ENCODE peak calls at places on chromosomes 16 and 17, in six cellular contexts. R is H9, X is left lung, G is neuronal stem cell, S is lung, K is heart left ventricle. W is an unnamed sample.

GRCh38 chr17:67531291-67531690 is 154.2 kb downstream of the PITPNC1 start:
- DNase-seq in R (peak), X (no peak), G (no peak), S (no peak), K (no peak), W (no peak)

GRCh38 chr17:7014995-7015586 is 2.7 kb downstream of the RNASEK start:
- DNase-seq in R (no peak), X (no peak), G (no peak), S (no peak), K (no peak), W (no peak)

GRCh38 chr17:2055494-2056220 is 754 bp downstream of the HIC1 start:
- DNase-seq in R (no peak), X (no peak), G (no peak), S (no peak), K (peak), W (no peak)

GRCh38 chr16:25176136-25176535 is 40.6 kb upstream of the AQP8 start:
- DNase-seq in R (no peak), X (no peak), G (no peak), S (no peak), K (no peak), W (no peak)

GRCh38 chr16:25018972-25019617 is 3.9 kb upstream of the ARHGAP17 start:
- DNase-seq in R (no peak), X (no peak), G (no peak), S (no peak), K (no peak), W (no peak)

GRCh38 chr17:36674278-36674650 is 72.9 kb downstream of the MRM1 start:
- DNase-seq in R (no peak), X (no peak), G (no peak), S (no peak), K (no peak), W (no peak)

GRCh38 chr16:69712277-69712676 is 14.1 kb downstream of the NQO1 start:
- DNase-seq in R (no peak), X (no peak), G (no peak), S (no peak), K (no peak), W (no peak)

GRCh38 chr17:68820825-68821481 is 134.2 kb downstream of the ABCA8 start:
- DNase-seq in R (no peak), X (no peak), G (no peak), S (no peak), K (no peak), W (no peak)

GRCh38 chr17:27741361-27741861 is 58.9 kb downstream of the NOS2 start:
- DNase-seq in R (peak), X (no peak), G (no peak), S (no peak), K (no peak), W (no peak)

GRCh38 chr16:23640669-23640958 is 496 bp downstream of the PALB2 start:
- DNase-seq in R (no peak), X (no peak), G (no peak), S (no peak), K (no peak), W (no peak)

GRCh38 chr16:77786448-77786847 is 1.9 kb upstream of the VAT1L start:
- DNase-seq in R (no peak), X (no peak), G (no peak), S (no peak), K (no peak), W (no peak)

GRCh38 chr17:79909121-79909520 is 69.9 kb upstream of the CBX4 start:
- DNase-seq in R (no peak), X (no peak), G (no peak), S (no peak), K (no peak), W (no peak)

GRCh38 chr17:7839890-7840260 is 5.9 kb downstream of the KDM6B start:
- DNase-seq in R (no peak), X (no peak), G (no peak), S (no peak), K (no peak), W (no peak)

GRCh38 chr16:19875900-19876299 is 8.7 kb downstream of the GPRC5B start:
- DNase-seq in R (no peak), X (no peak), G (no peak), S (no peak), K (no peak), W (no peak)

GRCh38 chr17:5513610-5514009 is 27.2 kb downstream of the MIS12 start:
- DNase-seq in R (no peak), X (no peak), G (no peak), S (no peak), K (no peak), W (no peak)

GRCh38 chr16:75627856-75628255 is 4.8 kb upstream of the ADAT1 start:
- DNase-seq in R (no peak), X (no peak), G (no peak), S (no peak), K (no peak), W (no peak)

GRCh38 chr17:8447816-8448215 is 12.1 kb downstream of the NDEL1 start:
- DNase-seq in R (peak), X (no peak), G (no peak), S (no peak), K (no peak), W (no peak)

GRCh38 chr17:31433811-31434210 is 42.3 kb downstream of the RAB11FIP4 start:
- DNase-seq in R (no peak), X (no peak), G (no peak), S (no peak), K (no peak), W (no peak)

GRCh38 chr16:88569985-88570690 is at the start of gene ZC3H18:
- DNase-seq in R (peak), X (peak), G (peak), S (peak), K (peak), W (peak)

GRCh38 chr16:86196687-86197391 is 297.9 kb downstream of the IRF8 start:
- DNase-seq in R (no peak), X (no peak), G (no peak), S (no peak), K (no peak), W (no peak)

GRCh38 chr17:40846515-40847155 is 20.4 kb downstream of the KRT12 start:
- DNase-seq in R (no peak), X (no peak), G (no peak), S (no peak), K (no peak), W (no peak)

GRCh38 chr17:72411124-72411563 is 290.3 kb downstream of the SOX9 start:
- DNase-seq in R (no peak), X (no peak), G (no peak), S (no peak), K (no peak), W (peak)

GRCh38 chr17:47267354-47267828 is 13.8 kb downstream of the ITGB3 start:
- DNase-seq in R (no peak), X (no peak), G (no peak), S (no peak), K (no peak), W (no peak)

GRCh38 chr16:56352351-56353053 is 72.8 kb downstream of the AMFR start:
- DNase-seq in R (peak), X (peak), G (no peak), S (no peak), K (peak), W (no peak)

DNA sequence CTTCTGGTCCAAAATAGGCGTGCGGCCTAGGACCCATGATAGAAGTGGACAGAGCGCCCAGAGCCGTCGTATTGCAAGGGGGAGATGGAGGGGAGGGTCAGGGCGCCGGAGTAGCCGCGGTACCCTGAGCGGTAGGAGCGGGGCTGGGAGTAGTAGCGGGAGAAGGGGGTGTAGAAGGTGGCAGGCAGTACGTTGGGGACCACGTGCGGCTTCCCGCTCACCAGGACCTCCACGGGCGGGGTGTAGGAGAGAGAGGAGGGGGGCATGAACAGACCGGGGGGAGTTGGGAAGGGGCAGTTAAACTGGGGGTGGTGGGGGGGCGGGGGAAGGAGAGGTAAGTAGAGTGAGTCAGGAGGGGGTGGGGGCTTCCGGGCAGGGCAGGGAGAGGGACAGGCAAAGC is 16.9 kb downstream of the ST6GALNAC2 start:
- DNase-seq in R (peak), X (no peak), G (no peak), S (no peak), K (no peak), W (no peak)
- H3K27ac ChIP-seq in R (no peak), X (no peak), G (no peak), S (no peak), K (no peak), W (no peak)

GRCh38 chr16:12659871-12660270 is 143.8 kb downstream of the CPPED1 start:
- DNase-seq in R (no peak), X (no peak), G (no peak), S (no peak), K (no peak), W (no peak)

GRCh38 chr16:12664334-12664733 is 139.4 kb downstream of the CPPED1 start:
- DNase-seq in R (no peak), X (no peak), G (no peak), S (no peak), K (no peak), W (no peak)

GRCh38 chr16:12658506-12658905 is 145.2 kb downstream of the CPPED1 start:
- DNase-seq in R (no peak), X (no peak), G (no peak), S (no peak), K (no peak), W (no peak)

DNA sequence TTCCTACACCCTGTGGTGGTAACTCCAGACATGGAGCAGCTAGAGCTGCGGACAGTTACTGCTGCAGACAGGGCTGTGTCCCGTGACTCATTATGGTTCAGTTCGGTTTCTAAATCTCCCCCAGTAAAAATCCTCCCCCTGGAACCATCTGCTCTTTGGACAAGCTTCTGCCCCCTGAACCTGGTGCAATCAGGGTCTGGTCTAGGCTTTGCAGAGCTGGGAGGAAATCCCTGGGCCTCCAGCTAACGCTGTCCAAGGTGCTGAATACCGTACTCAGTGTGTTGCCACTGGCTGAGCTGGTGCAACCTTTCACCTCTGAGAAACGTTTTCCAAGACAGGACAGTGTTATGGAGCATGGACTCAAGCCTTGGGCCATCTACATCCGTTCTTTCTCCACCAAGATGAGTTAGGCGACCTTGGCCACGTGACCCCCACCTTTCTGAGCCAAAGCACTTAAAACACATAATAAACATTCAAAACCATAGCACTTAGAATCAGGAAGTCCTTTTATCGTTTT is 142.0 kb downstream of the CPPED1 start:
- DNase-seq in R (peak), X (no peak), G (peak), S (no peak), K (no peak), W (no peak)
- H3K27ac ChIP-seq in R (no peak), X (no peak), G (no peak), S (no peak), K (no peak), W (no peak)

GRCh38 chr17:44940768-44941167 is 6.8 kb downstream of the KIF18B start:
- DNase-seq in R (no peak), X (no peak), G (no peak), S (no peak), K (no peak), W (no peak)
- H3K27ac ChIP-seq in R (no peak), X (no peak), G (no peak), S (no peak), K (no peak), W (peak)

GRCh38 chr16:874366-875181 is 74.0 kb upstream of the GNG13 start:
- DNase-seq in R (no peak), X (no peak), G (no peak), S (no peak), K (peak), W (no peak)

GRCh38 chr16:873889-874288 is 73.4 kb upstream of the GNG13 start:
- DNase-seq in R (no peak), X (no peak), G (no peak), S (no peak), K (peak), W (no peak)

GRCh38 chr16:871562-872330 is 71.2 kb upstream of the GNG13 start:
- DNase-seq in R (no peak), X (no peak), G (no peak), S (no peak), K (peak), W (no peak)

GRCh38 chr16:872436-873242 is 72.1 kb upstream of the GNG13 start:
- DNase-seq in R (no peak), X (no peak), G (no peak), S (no peak), K (peak), W (no peak)

GRCh38 chr16:873243-873661 is 72.7 kb upstream of the GNG13 start:
- DNase-seq in R (no peak), X (no peak), G (no peak), S (no peak), K (peak), W (no peak)
- H3K27ac ChIP-seq in R (no peak), X (no peak), G (no peak), S (no peak), K (no peak), W (no peak)

W was measured in epithelial cell of prostate.